ENCODE peak calls at places on chromosomes 6 and 20, in five cellular contexts. M is iris pigment epithelial cell; I is cardiac septum; D is NCI-H1436; U is stimulated activated CD4-positive, alpha-beta T cell treated with anti-CD3 and anti-CD28 coated beads, Interleukin-12 subunit alpha, Interleukin-12 subunit beta, amount 100 ng/mL, for 4 hours. L is an unnamed sample.

GRCh38 chr6:161439093-161439492 is 165.2 kb upstream of the AGPAT4 start:
- DNase-seq in M (peak; percentile 82), I (no peak), D (peak; percentile 85), U (no peak), L (peak; percentile 76)

GRCh38 chr6:30554962-30555361 is 1.3 kb downstream of the GNL1 start:
- DNase-seq in M (peak; percentile 12), I (no peak), D (no peak), U (no peak), L (no peak)

GRCh38 chr20:45308078-45308778 is at the start of gene MATN4:
- DNase-seq in M (no peak), I (no peak), D (peak; percentile 8), U (no peak), L (no peak)

GRCh38 chr6:130810307-130811030 is 16.7 kb upstream of the SMLR1 start:
- DNase-seq in M (no peak), I (no peak), D (no peak), U (no peak), L (no peak)

GRCh38 chr6:118725944-118726343 is 74.6 kb upstream of the CEP85L start:
- DNase-seq in M (no peak), I (no peak), D (no peak), U (peak; percentile 58), L (no peak)

GRCh38 chr20:57089701-57090144 is 176.7 kb downstream of the BMP7 start:
- DNase-seq in M (peak; percentile 31), I (no peak), D (no peak), U (peak; percentile 60), L (no peak)

GRCh38 chr6:38640216-38640909 is 634 bp upstream of the BTBD9 start:
- DNase-seq in M (no peak), I (no peak), D (no peak), U (no peak), L (peak; percentile 62)

GRCh38 chr20:24164360-24164759 is 175.8 kb upstream of the GGTLC1 start:
- DNase-seq in M (no peak), I (no peak), D (no peak), U (peak; percentile 12), L (no peak)

GRCh38 chr6:37014667-37015066 is 9.2 kb downstream of the FGD2 start:
- DNase-seq in M (no peak), I (no peak), D (no peak), U (no peak), L (no peak)

GRCh38 chr20:24767623-24768100 is 181.4 kb upstream of the CST7 start:
- DNase-seq in M (no peak), I (no peak), D (no peak), U (no peak), L (no peak)

L was measured in sigmoid colon.